ENCODE peak calls at places on chromosomes 11 and 22, in six cellular contexts. H is posterior cingulate gyrus; P is EL; U is stimulated activated CD8-positive, alpha-beta memory T cell treated with anti-CD3 and anti-CD28 coated beads, Interleukin-12 subunit alpha, Interleukin-12 subunit beta, amount 100 ng/mL, for 4 hours; Q is KBM-7; J is HEK293T. Z is an unnamed sample.

GRCh38 chr11:45622861-45623260 is 42.6 kb downstream of the CHST1 start:
- DNase-seq in J (no peak), U (no peak), H (no peak), P (no peak), Q (no peak), Z (no peak)

GRCh38 chr11:116107229-116107628 is 603.0 kb upstream of the CADM1 start:
- DNase-seq in P (no peak), J (no peak), H (no peak), Q (no peak), U (no peak), Z (no peak)

GRCh38 chr11:109432105-109432504 is 10.1 kb downstream of the C11orf87 start:
- DNase-seq in P (peak; percentile 85), Q (no peak), U (no peak), H (no peak), J (no peak), Z (no peak)

GRCh38 chr11:58640386-58641023 is 18.0 kb downstream of the CNTF start:
- DNase-seq in H (no peak), Q (peak; percentile 40), P (no peak), U (no peak), J (no peak), Z (no peak)

GRCh38 chr11:57547854-57548377 is 10.5 kb downstream of the SMTNL1 start:
- DNase-seq in U (no peak), J (no peak), Q (peak; percentile 54), P (peak; percentile 17), H (no peak), Z (no peak)

GRCh38 chr11:73508243-73509176 is 89.4 kb downstream of the FAM168A start:
- DNase-seq in U (no peak), P (no peak), Q (no peak), H (no peak), J (no peak), Z (no peak)

GRCh38 chr11:28619870-28620540 is 511.8 kb downstream of the METTL15 start:
- DNase-seq in P (peak; percentile 55), Q (no peak), H (no peak), J (no peak), U (no peak), Z (no peak)

GRCh38 chr11:22169833-22170232 is 23.1 kb upstream of the ANO5 start:
- DNase-seq in J (no peak), H (no peak), Q (peak; percentile 16), U (no peak), P (no peak), Z (no peak)

GRCh38 chr11:45924036-45924915 is 1.8 kb downstream of the LARGE2 start:
- DNase-seq in U (no peak), P (no peak), J (no peak), H (no peak), Q (no peak), Z (peak; percentile 13)

GRCh38 chr11:10674440-10674855 is 19.1 kb downstream of the IRAG1 start:
- DNase-seq in P (peak; percentile 23), Q (no peak), U (no peak), J (no peak), H (no peak), Z (no peak)

GRCh38 chr22:37552560-37553163 is 7.6 kb upstream of the CDC42EP1 start:
- DNase-seq in H (no peak), P (peak; percentile 66), J (no peak), U (no peak), Q (no peak), Z (peak; percentile 60)

GRCh38 chr11:2213384-2213842 is 41.8 kb upstream of the TH start:
- DNase-seq in H (peak; percentile 58), J (no peak), P (no peak), Q (peak; percentile 17), U (peak; percentile 24), Z (peak; percentile 22)

GRCh38 chr22:29112102-29112501 is 39.3 kb downstream of the KREMEN1 start:
- DNase-seq in H (no peak), Q (no peak), J (no peak), U (no peak), P (no peak), Z (no peak)